ENCODE peak calls at places on chromosomes 6 and 20, in seven cellular contexts. I is GM12865; L is stimulated activated naive CD8-positive, alpha-beta T cell treated with anti-CD3 and anti-CD28 coated beads, Interleukin-15, amount 100 ng/mL, for 72 hours; O is stimulated activated CD8-positive, alpha-beta memory T cell treated with anti-CD3 and anti-CD28 coated beads, Interleukin-7, amount 100 ng/mL, for 4 hours; H is retina; R is AG09309; Z is HFFc6. C is an unnamed sample.
A peak's percentile ranks its signal among the peaks of the same experiment; 100 is the strongest.

GRCh38 chr6:157682856-157683481 is 140.1 kb upstream of the SNX9 start:
- DNase-seq in Z (no peak), L (no peak), O (no peak), H (no peak), I (no peak), R (no peak), C (no peak)

GRCh38 chr6:84860493-84860892 is 96.1 kb upstream of the TBX18 start:
- DNase-seq in I (no peak), H (no peak), O (no peak), Z (no peak), R (no peak), L (no peak), C (no peak)

GRCh38 chr6:98687776-98688175 is 146.6 kb upstream of the POU3F2 start:
- DNase-seq in R (no peak), O (no peak), I (no peak), L (no peak), Z (no peak), H (no peak), C (no peak)

GRCh38 chr6:154509421-154510143 is 903 bp downstream of the CNKSR3 start:
- DNase-seq in L (peak; percentile 26), O (no peak), H (no peak), I (no peak), Z (no peak), R (no peak), C (no peak)

GRCh38 chr20:61257596-61257995 is 5.5 kb downstream of the CDH4 start:
- DNase-seq in I (no peak), H (no peak), Z (no peak), R (no peak), O (no peak), L (no peak), C (no peak)

GRCh38 chr6:147693185-147693584 is 184.7 kb downstream of the SAMD5 start:
- DNase-seq in I (no peak), O (no peak), R (no peak), L (no peak), Z (no peak), H (no peak), C (no peak)

GRCh38 chr6:41578714-41579610 is 32.8 kb downstream of the FOXP4 start:
- DNase-seq in H (no peak), R (no peak), Z (no peak), O (no peak), I (no peak), L (no peak), C (no peak)

GRCh38 chr6:26554669-26555504 is 16.7 kb downstream of the HMGN4 start:
- DNase-seq in L (peak; percentile 48), I (peak; percentile 88), Z (peak; percentile 74), R (no peak), H (peak; percentile 74), O (peak; percentile 39), C (peak; percentile 81)

GRCh38 chr6:139017227-139017626 is 11.3 kb upstream of the ABRACL start:
- DNase-seq in R (no peak), H (peak; percentile 30), I (no peak), O (no peak), Z (no peak), L (no peak), C (no peak)

GRCh38 chr6:168180548-168181011 is 101.6 kb upstream of the FRMD1 start:
- DNase-seq in I (no peak), Z (no peak), H (no peak), R (no peak), L (no peak), O (no peak), C (no peak)

GRCh38 chr6:129486333-129486732 is 223.6 kb downstream of the ARHGAP18 start:
- DNase-seq in Z (no peak), H (peak; percentile 29), I (no peak), R (no peak), O (no peak), L (no peak), C (no peak)

GRCh38 chr6:24494726-24495515 is at the start of gene ALDH5A1:
- DNase-seq in O (peak; percentile 47), I (peak; percentile 85), H (peak; percentile 91), L (peak; percentile 89), R (no peak), Z (no peak), C (peak; percentile 90)

GRCh38 chr6:166658115-166658791 is 31.2 kb upstream of the RPS6KA2 start:
- DNase-seq in R (no peak), O (no peak), H (no peak), L (no peak), Z (no peak), I (no peak), C (no peak)

GRCh38 chr6:7165002-7165735 is 57.4 kb downstream of the RREB1 start:
- DNase-seq in I (no peak), R (no peak), Z (no peak), L (no peak), O (no peak), H (no peak), C (no peak)

GRCh38 chr20:3227511-3227910 is 11.5 kb downstream of the SLC4A11 start:
- DNase-seq in Z (no peak), I (no peak), H (no peak), R (no peak), O (no peak), L (no peak), C (no peak)

GRCh38 chr6:38907264-38907663 is 141.3 kb upstream of the GLP1R start:
- DNase-seq in O (no peak), L (no peak), R (no peak), Z (no peak), H (no peak), I (no peak), C (no peak)

GRCh38 chr6:43714311-43715055 is 26.9 kb upstream of the MRPS18A start:
- DNase-seq in O (no peak), R (peak; percentile 23), Z (no peak), H (no peak), L (no peak), I (peak; percentile 69), C (peak; percentile 69)

GRCh38 chr6:30570760-30571084 is 520 bp upstream of the ABCF1 start:
- DNase-seq in L (no peak), O (no peak), I (no peak), H (no peak), R (no peak), Z (no peak), C (peak; percentile 48)

GRCh38 chr6:2855061-2855519 is 13.4 kb upstream of the SERPINB1 start:
- DNase-seq in H (peak; percentile 70), R (no peak), Z (no peak), L (no peak), I (peak; percentile 67), O (no peak), C (no peak)

GRCh38 chr6:34195726-34196115 is 41.0 kb upstream of the HMGA1 start:
- DNase-seq in H (no peak), L (no peak), O (no peak), R (no peak), Z (no peak), I (no peak), C (no peak)

GRCh38 chr20:32727663-32728062 is 15.6 kb downstream of the COMMD7 start:
- DNase-seq in R (peak; percentile 59), Z (peak; percentile 82), I (no peak), O (no peak), L (no peak), H (no peak), C (no peak)

GRCh38 chr6:90403489-90404381 is 107.1 kb upstream of the BACH2 start:
- DNase-seq in Z (no peak), O (no peak), L (no peak), I (no peak), H (peak; percentile 56), R (no peak), C (peak; percentile 94)

GRCh38 chr20:62354811-62355341 is 12.2 kb downstream of the LAMA5 start:
- DNase-seq in R (no peak), I (no peak), O (no peak), H (peak; percentile 12), L (no peak), Z (no peak), C (no peak)

GRCh38 chr6:110002676-110003075 is 24.6 kb downstream of the GPR6 start:
- DNase-seq in L (no peak), R (no peak), I (no peak), O (no peak), Z (no peak), H (no peak), C (no peak)

GRCh38 chr20:62493253-62493885 is 17.6 kb upstream of the GATA5 start:
- DNase-seq in Z (no peak), R (no peak), I (no peak), O (no peak), H (no peak), L (no peak), C (no peak)

GRCh38 chr6:37484786-37485170 is 14.9 kb downstream of the CCDC167 start:
- DNase-seq in I (no peak), L (no peak), R (no peak), O (no peak), H (no peak), Z (no peak), C (no peak)

GRCh38 chr6:5636210-5637030 is 370.3 kb downstream of the NRN1 start:
- DNase-seq in R (no peak), Z (no peak), O (no peak), H (no peak), I (no peak), L (no peak), C (no peak)

C was measured in NB4.